ENCODE peak calls at places on chromosomes 6 and 20, in seven cellular contexts. R is SK-N-SH; Q is CD8-positive, alpha-beta T cell; V is cardiac muscle cell; Y is ascending aorta; W is HCT116; S is upper lobe of right lung. E is an unnamed sample. For H3K4me1, the result is how much of the 10 kb centered on the place peaks cover.

GRCh38 chr6:119501798-119502483 is 152.4 kb upstream of the MAN1A1 start:
- DNase-seq in S (no peak), Q (no peak), V (no peak), W (no peak), Y (no peak), R (no peak), E (no peak)

GRCh38 chr20:63553251-63553932 is 567 bp upstream of the FNDC11 start:
- DNase-seq in V (peak), R (peak), S (peak), Y (no peak), W (peak), Q (peak), E (peak)

GRCh38 chr6:16236648-16237199 is 1.7 kb upstream of the GMPR start:
- DNase-seq in Q (no peak), Y (no peak), V (no peak), W (no peak), R (no peak), S (no peak), E (no peak)

GRCh38 chr6:52596371-52597028 is 19.6 kb upstream of the TRAM2 start:
- DNase-seq in V (no peak), Q (no peak), R (no peak), W (no peak), S (no peak), Y (no peak), E (no peak)

GRCh38 chr6:79894939-79895338 is 52.4 kb downstream of the ELOVL4 start:
- DNase-seq in W (no peak), R (no peak), Q (no peak), Y (no peak), V (no peak), S (no peak), E (no peak)

GRCh38 chr6:3414704-3415453 is 42.0 kb downstream of the SLC22A23 start:
- DNase-seq in Y (no peak), W (no peak), Q (peak), V (peak), R (no peak), S (no peak), E (peak)

GRCh38 chr20:64161595-64162238 is 2.5 kb upstream of the MYT1 start:
- DNase-seq in R (no peak), W (no peak), S (no peak), Q (peak), Y (no peak), V (peak), E (no peak)

GRCh38 chr6:56311086-56311485 is 63.7 kb upstream of the COL21A1 start:
- DNase-seq in Q (no peak), R (no peak), S (no peak), W (no peak), Y (no peak), V (no peak), E (no peak)

GRCh38 chr6:125821825-125822281 is 31.1 kb downstream of the NCOA7 start:
- DNase-seq in R (peak), V (no peak), Y (no peak), S (no peak), W (no peak), Q (no peak), E (peak)

GRCh38 chr6:133977983-133978895 is 25.2 kb downstream of the TBPL1 start:
- DNase-seq in Y (no peak), W (no peak), Q (no peak), R (peak), S (no peak), V (no peak), E (no peak)

GRCh38 chr20:61055642-61056041 is 196.4 kb upstream of the CDH4 start:
- DNase-seq in V (no peak), S (no peak), R (no peak), W (no peak), Y (no peak), Q (no peak), E (no peak)

GRCh38 chr6:33017024-33017423 is 7.6 kb upstream of the HLA-DOA start:
- DNase-seq in V (no peak), W (no peak), Y (no peak), R (no peak), Q (no peak), S (no peak), E (no peak)

GRCh38 chr6:165960692-165961091 is 207.0 kb downstream of the TBXT start:
- DNase-seq in Q (no peak), W (no peak), V (no peak), R (no peak), S (no peak), Y (no peak), E (no peak)

GRCh38 chr6:20366082-20366834 is 35.4 kb upstream of the E2F3 start:
- DNase-seq in S (no peak), Y (no peak), Q (peak), V (no peak), W (no peak), R (no peak), E (peak)

GRCh38 chr6:24125980-24126379 is at the start of gene NRSN1:
- DNase-seq in R (peak), S (no peak), Y (no peak), W (no peak), Q (no peak), V (peak), E (no peak)

GRCh38 chr6:29591677-29592076 is 6.8 kb downstream of the OR2H2 start:
- DNase-seq in Y (no peak), Q (no peak), W (no peak), R (no peak), S (no peak), V (no peak), E (no peak)

GRCh38 chr6:22068561-22069346 is 228.1 kb downstream of the PRL start:
- DNase-seq in S (no peak), V (no peak), Q (no peak), Y (no peak), W (no peak), R (no peak), E (no peak)

GRCh38 chr6:45709834-45710233 is 305.8 kb downstream of the CLIC5 start:
- DNase-seq in S (no peak), W (no peak), Y (no peak), R (no peak), V (no peak), Q (no peak), E (no peak)

GRCh38 chr6:140052757-140053729 is 678.6 kb upstream of the CITED2 start:
- DNase-seq in V (peak), S (no peak), Y (no peak), Q (no peak), W (no peak), R (no peak), E (no peak)

GRCh38 chr6:21992178-21992967 is 304.5 kb downstream of the PRL start:
- DNase-seq in V (no peak), Q (no peak), R (no peak), S (no peak), Y (no peak), W (no peak), E (no peak)

GRCh38 chr20:23412026-23412425 is 9.3 kb downstream of the NAPB start:
- DNase-seq in Q (no peak), R (no peak), W (no peak), Y (no peak), V (peak), S (no peak), E (no peak)

GRCh38 chr20:16747291-16747811 is 807 bp upstream of the OTOR start:
- DNase-seq in Y (no peak), R (no peak), Q (no peak), W (no peak), V (no peak), S (no peak), E (no peak)

GRCh38 chr6:146700078-146700686 is 101.4 kb downstream of the ADGB start:
- DNase-seq in Q (peak), S (no peak), W (peak), R (peak), Y (no peak), V (peak), E (peak)

GRCh38 chr6:144216668-144217218 is 66.4 kb downstream of the STX11 start:
- DNase-seq in S (peak), R (peak), W (no peak), V (no peak), Q (no peak), Y (no peak), E (no peak)

GRCh38 chr20:17430515-17430914 is 100.7 kb downstream of the BFSP1 start:
- DNase-seq in W (no peak), Y (no peak), R (no peak), V (no peak), S (no peak), Q (no peak), E (no peak)

GRCh38 chr6:1614767-1615650 is 5.3 kb downstream of the FOXC1 start:
- DNase-seq in Q (no peak), Y (no peak), S (no peak), V (no peak), W (no peak), R (peak), E (no peak)

GRCh38 chr6:158517038-158517437 is 42.9 kb upstream of the TMEM181 start:
- DNase-seq in R (no peak), Y (no peak), V (no peak), W (no peak), S (no peak), Q (no peak), E (no peak)

GRCh38 chr6:158517581-158517980 is 42.3 kb upstream of the TMEM181 start:
- DNase-seq in S (no peak), W (no peak), V (no peak), Q (no peak), Y (no peak), R (no peak), E (no peak)

GRCh38 chr6:158519761-158520160 is 40.1 kb upstream of the TMEM181 start:
- DNase-seq in V (no peak), Y (no peak), R (no peak), Q (no peak), S (no peak), W (no peak), E (no peak)

GRCh38 chr6:158519354-158519753 is 40.5 kb upstream of the TMEM181 start:
- DNase-seq in Y (no peak), W (no peak), R (no peak), V (no peak), S (no peak), Q (no peak), E (no peak)

GRCh38 chr6:158518196-158519127 is 41.4 kb upstream of the TMEM181 start:
- DNase-seq in S (no peak), V (peak), W (peak), Q (peak), Y (no peak), R (peak), E (peak)
- H3K4me3 ChIP-seq in S (peak), V (peak), W (peak), Q (peak), Y (no peak), R (peak), E (peak)

GRCh38 chr6:136777651-136778050 is 14.6 kb downstream of the MAP3K5 start:
- DNase-seq in Q (no peak), V (no peak), R (no peak), S (no peak), W (no peak), Y (no peak), E (no peak)
- H3K4me1 ChIP-seq in Q (under half), V (under half), R (under half), S (half or more), W (under half), Y (half or more), E (under half)

DNA sequence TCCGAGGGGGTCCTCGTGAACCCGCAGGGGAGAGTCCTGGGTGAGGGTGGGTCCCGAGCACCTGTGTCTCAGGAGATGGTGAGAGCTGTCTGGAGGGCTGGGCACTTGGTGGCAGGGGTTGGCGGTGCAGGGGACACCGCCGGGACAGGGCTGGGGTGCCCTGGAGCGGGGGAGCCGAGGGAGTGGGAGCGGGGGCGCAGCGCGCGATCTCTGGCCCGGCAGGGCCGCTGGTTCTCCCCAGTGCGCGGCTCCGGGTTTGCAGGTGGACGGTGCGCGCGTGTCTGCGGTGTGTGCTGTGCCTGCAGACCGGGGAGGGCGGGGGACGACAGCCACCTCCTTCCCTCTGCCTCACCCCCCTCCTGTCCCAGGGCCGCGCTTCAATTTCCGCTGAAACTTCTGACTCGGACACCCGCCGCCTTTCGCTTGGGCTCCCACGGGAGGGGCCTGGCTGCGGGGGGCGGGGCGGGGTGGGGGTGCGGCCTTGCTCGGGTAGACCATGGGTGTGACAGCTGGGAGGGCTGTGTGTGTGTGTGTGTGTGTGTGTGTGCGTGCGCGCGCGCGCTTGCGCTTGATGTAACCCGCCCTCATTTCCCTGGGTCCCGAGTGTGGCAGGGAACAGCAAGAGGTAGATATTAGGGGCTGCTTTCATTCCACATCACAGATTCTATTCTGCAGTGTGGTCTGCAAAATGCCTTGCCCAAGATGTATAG is 1.2 kb downstream of the TRIB3 start:
- DNase-seq in V (peak), Q (peak), Y (peak), R (peak), W (peak), S (peak), E (peak)
- TF ChIP-seq CTCF in V (no peak), Q (no peak), Y (no peak), R (no peak), W (no peak), S (no peak), E (no peak)

GRCh38 chr20:36888880-36889516 is 13.1 kb downstream of the TLDC2 start:
- DNase-seq in S (peak), W (no peak), R (no peak), Y (no peak), Q (no peak), V (no peak), E (no peak)

GRCh38 chr20:36890586-36890985 is 14.6 kb downstream of the TLDC2 start:
- DNase-seq in Q (no peak), Y (no peak), R (no peak), W (no peak), V (no peak), S (no peak), E (no peak)

GRCh38 chr20:36886859-36887778 is 11.2 kb downstream of the TLDC2 start:
- DNase-seq in Q (peak), Y (no peak), W (peak), R (peak), V (peak), S (peak), E (peak)

GRCh38 chr20:36885355-36885754 is 9.4 kb downstream of the TLDC2 start:
- DNase-seq in Y (no peak), S (no peak), V (no peak), R (no peak), Q (no peak), W (no peak), E (no peak)

DNA sequence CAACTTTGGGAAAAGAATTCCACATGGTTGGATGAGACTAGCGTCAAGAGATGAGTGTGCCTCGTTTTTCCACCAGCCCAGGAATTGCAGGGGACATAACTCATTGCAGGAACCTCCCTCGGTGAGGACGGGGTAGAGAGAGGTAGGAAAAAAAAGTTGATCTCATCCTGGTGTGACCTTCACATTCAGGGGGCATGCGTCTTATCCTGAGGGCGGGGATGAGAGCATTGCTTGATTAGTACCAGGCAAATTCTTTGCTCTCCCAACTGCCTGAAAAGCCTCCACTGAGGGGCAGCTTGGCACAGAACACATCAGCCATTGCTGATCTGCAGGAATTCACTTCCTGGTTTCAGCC is 11.8 kb downstream of the TLDC2 start:
- DNase-seq in W (no peak), S (peak), Q (no peak), R (no peak), Y (no peak), V (no peak), E (no peak)
- H3K4me3 ChIP-seq in W (no peak), S (no peak), Q (no peak), R (no peak), Y (peak), V (no peak), E (no peak)

DNA sequence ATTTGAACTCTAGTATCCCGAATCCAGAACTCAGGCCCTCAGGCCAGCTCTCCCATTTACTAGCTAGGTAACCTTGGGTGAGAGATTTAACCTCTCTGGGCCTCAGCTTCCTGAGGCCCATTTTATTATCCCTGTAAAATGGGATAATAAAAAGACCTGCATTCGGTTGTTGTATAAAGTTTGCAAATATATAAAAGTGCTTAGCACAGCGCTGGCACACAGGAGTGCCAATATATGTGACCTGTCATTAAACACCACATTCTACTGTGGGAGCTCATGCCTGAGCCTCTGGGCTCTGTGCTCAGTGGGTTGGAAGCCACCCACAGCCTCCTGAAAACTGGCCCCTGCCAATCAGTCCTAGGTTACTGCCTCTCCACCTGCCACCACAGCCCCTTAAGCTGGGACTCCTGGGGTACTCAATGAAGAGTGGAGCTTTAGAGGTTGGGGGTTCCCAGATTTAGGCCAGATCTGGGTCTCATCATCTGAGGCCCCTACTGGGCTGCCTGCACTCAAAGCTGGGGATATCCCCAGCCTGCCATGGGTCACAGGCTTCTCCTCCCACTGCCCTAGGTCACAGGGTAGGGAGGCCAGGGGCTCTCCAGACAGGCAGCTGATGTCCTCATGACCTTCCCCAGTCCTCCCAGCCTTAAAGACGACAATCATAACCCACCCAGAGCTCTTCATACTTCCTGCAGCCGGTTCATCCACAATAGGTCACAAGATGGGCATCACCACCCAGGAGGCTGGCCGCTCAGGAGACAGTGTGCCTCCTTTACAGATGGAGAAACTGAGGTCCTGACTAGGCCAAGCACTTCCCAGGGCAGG is 15.4 kb downstream of the TFEB start:
- DNase-seq in V (no peak), R (no peak), Q (no peak), Y (no peak), W (no peak), S (no peak), E (no peak)
- H3K4me1 ChIP-seq in V (half or more), R (under half), Q (under half), Y (under half), W (under half), S (under half), E (under half)

E was measured in breast epithelium.